ENCODE peak calls at places on chromosome 19, in nine cellular contexts. One of them, this sample, is unnamed.

GRCh38 chr19:4638828-4639530 is at the start of gene TNFAIP8L1:
- ATAC-seq in activated CD4-positive, alpha-beta T cell treated with anti-CD3 and anti-CD28 coated beads for 36 hours: peak; percentile 95
- ATAC-seq in heart left ventricle: peak; percentile 94
- ATAC-seq in SK-N-SH treated with all-trans-retinoic acid at 6 μM for 48 hours: peak; percentile 71
- ATAC-seq in naive B cell: peak; percentile 86
- ATAC-seq in activated T-cell treated with anti-CD3 and anti-CD28 coated beads, Interleukin-2, amount 50 U/mL, for 4 hours: peak; percentile 96
- ATAC-seq in activated B cell treated with CpG ODN at 0.5 μM for 24 hours: peak; percentile 92
- ATAC-seq in right cardiac atrium: peak; percentile 96
- ATAC-seq in pancreas: peak; percentile 97
- ATAC-seq in this sample: peak; percentile 96

GRCh38 chr19:38551450-38551813 is 66.3 kb downstream of the MAP4K1 start:
- ATAC-seq in activated CD4-positive, alpha-beta T cell treated with anti-CD3 and anti-CD28 coated beads for 36 hours: peak; percentile 89
- ATAC-seq in pancreas: no peak
- ATAC-seq in right cardiac atrium: no peak
- ATAC-seq in activated B cell treated with CpG ODN at 0.5 μM for 24 hours: no peak
- ATAC-seq in heart left ventricle: no peak
- ATAC-seq in activated T-cell treated with anti-CD3 and anti-CD28 coated beads, Interleukin-2, amount 50 U/mL, for 4 hours: peak; percentile 92
- ATAC-seq in naive B cell: no peak
- ATAC-seq in SK-N-SH treated with all-trans-retinoic acid at 6 μM for 48 hours: no peak
- ATAC-seq in this sample: peak; percentile 85

GRCh38 chr19:3636962-3637361 is 10.4 kb upstream of the CACTIN start:
- ATAC-seq in heart left ventricle: no peak
- ATAC-seq in right cardiac atrium: no peak
- ATAC-seq in pancreas: no peak
- ATAC-seq in activated CD4-positive, alpha-beta T cell treated with anti-CD3 and anti-CD28 coated beads for 36 hours: no peak
- ATAC-seq in naive B cell: no peak
- ATAC-seq in activated T-cell treated with anti-CD3 and anti-CD28 coated beads, Interleukin-2, amount 50 U/mL, for 4 hours: no peak
- ATAC-seq in activated B cell treated with CpG ODN at 0.5 μM for 24 hours: no peak
- ATAC-seq in SK-N-SH treated with all-trans-retinoic acid at 6 μM for 48 hours: no peak
- ATAC-seq in this sample: no peak

GRCh38 chr19:48698046-48698445 is 2.3 kb downstream of the FUT2 start:
- ATAC-seq in naive B cell: no peak
- ATAC-seq in heart left ventricle: no peak
- ATAC-seq in activated T-cell treated with anti-CD3 and anti-CD28 coated beads, Interleukin-2, amount 50 U/mL, for 4 hours: no peak
- ATAC-seq in activated CD4-positive, alpha-beta T cell treated with anti-CD3 and anti-CD28 coated beads for 36 hours: peak; percentile 33
- ATAC-seq in activated B cell treated with CpG ODN at 0.5 μM for 24 hours: no peak
- ATAC-seq in right cardiac atrium: peak; percentile 32
- ATAC-seq in pancreas: peak; percentile 13
- ATAC-seq in SK-N-SH treated with all-trans-retinoic acid at 6 μM for 48 hours: peak; percentile 92
- ATAC-seq in this sample: no peak

GRCh38 chr19:48900477-48901452 is 653 bp downstream of the NUCB1 start:
- ATAC-seq in right cardiac atrium: peak; percentile 4
- ATAC-seq in activated CD4-positive, alpha-beta T cell treated with anti-CD3 and anti-CD28 coated beads for 36 hours: no peak
- ATAC-seq in activated B cell treated with CpG ODN at 0.5 μM for 24 hours: no peak
- ATAC-seq in SK-N-SH treated with all-trans-retinoic acid at 6 μM for 48 hours: peak; percentile 61
- ATAC-seq in activated T-cell treated with anti-CD3 and anti-CD28 coated beads, Interleukin-2, amount 50 U/mL, for 4 hours: peak; percentile 19
- ATAC-seq in pancreas: peak; percentile 46
- ATAC-seq in heart left ventricle: peak; percentile 2
- ATAC-seq in naive B cell: no peak
- ATAC-seq in this sample: no peak

GRCh38 chr19:51901860-51902259 is 3.0 kb downstream of the ZNF649 start:
- ATAC-seq in activated CD4-positive, alpha-beta T cell treated with anti-CD3 and anti-CD28 coated beads for 36 hours: no peak
- ATAC-seq in activated B cell treated with CpG ODN at 0.5 μM for 24 hours: no peak
- ATAC-seq in naive B cell: no peak
- ATAC-seq in activated T-cell treated with anti-CD3 and anti-CD28 coated beads, Interleukin-2, amount 50 U/mL, for 4 hours: no peak
- ATAC-seq in right cardiac atrium: no peak
- ATAC-seq in pancreas: no peak
- ATAC-seq in heart left ventricle: no peak
- ATAC-seq in SK-N-SH treated with all-trans-retinoic acid at 6 μM for 48 hours: no peak
- ATAC-seq in this sample: no peak

GRCh38 chr19:19538077-19538764 is at the start of gene CILP2:
- ATAC-seq in right cardiac atrium: peak; percentile 45
- ATAC-seq in naive B cell: peak; percentile 27
- ATAC-seq in heart left ventricle: peak; percentile 21
- ATAC-seq in activated CD4-positive, alpha-beta T cell treated with anti-CD3 and anti-CD28 coated beads for 36 hours: peak; percentile 9
- ATAC-seq in activated T-cell treated with anti-CD3 and anti-CD28 coated beads, Interleukin-2, amount 50 U/mL, for 4 hours: no peak
- ATAC-seq in SK-N-SH treated with all-trans-retinoic acid at 6 μM for 48 hours: peak; percentile 60
- ATAC-seq in pancreas: peak; percentile 44
- ATAC-seq in activated B cell treated with CpG ODN at 0.5 μM for 24 hours: peak; percentile 20
- ATAC-seq in this sample: peak; percentile 18

GRCh38 chr19:45117167-45117594 is 24.2 kb downstream of the PPP1R37 start:
- ATAC-seq in heart left ventricle: no peak
- ATAC-seq in right cardiac atrium: no peak
- ATAC-seq in naive B cell: peak; percentile 66
- ATAC-seq in SK-N-SH treated with all-trans-retinoic acid at 6 μM for 48 hours: no peak
- ATAC-seq in activated B cell treated with CpG ODN at 0.5 μM for 24 hours: peak; percentile 45
- ATAC-seq in activated T-cell treated with anti-CD3 and anti-CD28 coated beads, Interleukin-2, amount 50 U/mL, for 4 hours: peak; percentile 81
- ATAC-seq in pancreas: peak; percentile 5
- ATAC-seq in activated CD4-positive, alpha-beta T cell treated with anti-CD3 and anti-CD28 coated beads for 36 hours: peak; percentile 75
- ATAC-seq in this sample: peak; percentile 77

GRCh38 chr19:47065242-47065641 is 16.8 kb upstream of the TMEM160 start:
- ATAC-seq in pancreas: no peak
- ATAC-seq in activated CD4-positive, alpha-beta T cell treated with anti-CD3 and anti-CD28 coated beads for 36 hours: no peak
- ATAC-seq in activated B cell treated with CpG ODN at 0.5 μM for 24 hours: no peak
- ATAC-seq in heart left ventricle: no peak
- ATAC-seq in right cardiac atrium: no peak
- ATAC-seq in SK-N-SH treated with all-trans-retinoic acid at 6 μM for 48 hours: no peak
- ATAC-seq in naive B cell: no peak
- ATAC-seq in activated T-cell treated with anti-CD3 and anti-CD28 coated beads, Interleukin-2, amount 50 U/mL, for 4 hours: no peak
- ATAC-seq in this sample: no peak

GRCh38 chr19:30941591-30941990 is 407.6 kb downstream of the TSHZ3 start:
- ATAC-seq in activated T-cell treated with anti-CD3 and anti-CD28 coated beads, Interleukin-2, amount 50 U/mL, for 4 hours: no peak
- ATAC-seq in activated B cell treated with CpG ODN at 0.5 μM for 24 hours: no peak
- ATAC-seq in right cardiac atrium: no peak
- ATAC-seq in naive B cell: no peak
- ATAC-seq in SK-N-SH treated with all-trans-retinoic acid at 6 μM for 48 hours: no peak
- ATAC-seq in activated CD4-positive, alpha-beta T cell treated with anti-CD3 and anti-CD28 coated beads for 36 hours: no peak
- ATAC-seq in pancreas: no peak
- ATAC-seq in heart left ventricle: no peak
- ATAC-seq in this sample: no peak

GRCh38 chr19:55258476-55258827 is 365 bp downstream of the PPP6R1 start:
- ATAC-seq in right cardiac atrium: no peak
- ATAC-seq in activated B cell treated with CpG ODN at 0.5 μM for 24 hours: peak; percentile 7
- ATAC-seq in SK-N-SH treated with all-trans-retinoic acid at 6 μM for 48 hours: peak; percentile 27
- ATAC-seq in activated T-cell treated with anti-CD3 and anti-CD28 coated beads, Interleukin-2, amount 50 U/mL, for 4 hours: peak; percentile 27
- ATAC-seq in naive B cell: no peak
- ATAC-seq in activated CD4-positive, alpha-beta T cell treated with anti-CD3 and anti-CD28 coated beads for 36 hours: no peak
- ATAC-seq in heart left ventricle: peak; percentile 29
- ATAC-seq in pancreas: peak; percentile 13
- ATAC-seq in this sample: peak; percentile 32

GRCh38 chr19:31023038-31023437 is 326.2 kb downstream of the TSHZ3 start:
- ATAC-seq in right cardiac atrium: no peak
- ATAC-seq in pancreas: no peak
- ATAC-seq in activated CD4-positive, alpha-beta T cell treated with anti-CD3 and anti-CD28 coated beads for 36 hours: no peak
- ATAC-seq in activated B cell treated with CpG ODN at 0.5 μM for 24 hours: no peak
- ATAC-seq in heart left ventricle: no peak
- ATAC-seq in naive B cell: no peak
- ATAC-seq in SK-N-SH treated with all-trans-retinoic acid at 6 μM for 48 hours: no peak
- ATAC-seq in activated T-cell treated with anti-CD3 and anti-CD28 coated beads, Interleukin-2, amount 50 U/mL, for 4 hours: no peak
- ATAC-seq in this sample: no peak

GRCh38 chr19:29308977-29309520 is 96.1 kb upstream of the UQCRFS1 start:
- ATAC-seq in heart left ventricle: no peak
- ATAC-seq in right cardiac atrium: no peak
- ATAC-seq in activated T-cell treated with anti-CD3 and anti-CD28 coated beads, Interleukin-2, amount 50 U/mL, for 4 hours: no peak
- ATAC-seq in SK-N-SH treated with all-trans-retinoic acid at 6 μM for 48 hours: no peak
- ATAC-seq in activated CD4-positive, alpha-beta T cell treated with anti-CD3 and anti-CD28 coated beads for 36 hours: no peak
- ATAC-seq in naive B cell: no peak
- ATAC-seq in pancreas: no peak
- ATAC-seq in activated B cell treated with CpG ODN at 0.5 μM for 24 hours: no peak
- ATAC-seq in this sample: no peak

GRCh38 chr19:5154129-5154798 is 185.4 kb downstream of the KDM4B start:
- ATAC-seq in activated CD4-positive, alpha-beta T cell treated with anti-CD3 and anti-CD28 coated beads for 36 hours: peak; percentile 84
- ATAC-seq in heart left ventricle: peak; percentile 32
- ATAC-seq in right cardiac atrium: peak; percentile 8
- ATAC-seq in pancreas: peak; percentile 64
- ATAC-seq in SK-N-SH treated with all-trans-retinoic acid at 6 μM for 48 hours: peak; percentile 68
- ATAC-seq in activated T-cell treated with anti-CD3 and anti-CD28 coated beads, Interleukin-2, amount 50 U/mL, for 4 hours: peak; percentile 63
- ATAC-seq in activated B cell treated with CpG ODN at 0.5 μM for 24 hours: peak; percentile 74
- ATAC-seq in naive B cell: peak; percentile 82
- ATAC-seq in this sample: peak; percentile 65